ENCODE peak calls at places on chromosome 16, in eight cellular contexts. J, N, U, L, I, R, G and M are unnamed samples.

GRCh38 chr16:13307255-13307654 is 405.9 kb downstream of the SHISA9 start:
- DNase-seq in J (no peak), N (no peak), U (peak; percentile 96), L (no peak), I (no peak), R (no peak), G (no peak), M (no peak)

GRCh38 chr16:49350265-49351103 is 23.1 kb upstream of the C16orf78 start:
- DNase-seq in J (no peak), N (peak; percentile 62), U (peak; percentile 41), L (peak; percentile 22), I (peak; percentile 71), R (no peak), G (peak; percentile 42), M (no peak)

GRCh38 chr16:17606460-17606859 is 135.7 kb upstream of the XYLT1 start:
- DNase-seq in J (no peak), N (no peak), U (no peak), L (no peak), I (no peak), R (no peak), G (no peak), M (no peak)

GRCh38 chr16:83040174-83040573 is 413.4 kb downstream of the CDH13 start:
- DNase-seq in J (no peak), N (no peak), U (peak; percentile 91), L (no peak), I (no peak), R (no peak), G (no peak), M (no peak)

GRCh38 chr16:54526916-54527315 is 240.3 kb upstream of the IRX3 start:
- DNase-seq in J (no peak), N (no peak), U (peak; percentile 78), L (no peak), I (no peak), R (no peak), G (no peak), M (no peak)

GRCh38 chr16:31459722-31460581 is 651 bp downstream of the ARMC5 start:
- DNase-seq in J (peak; percentile 100), N (peak; percentile 99), U (peak; percentile 96), L (peak; percentile 99), I (peak; percentile 100), R (peak; percentile 100), G (peak; percentile 100), M (peak; percentile 98)

GRCh38 chr16:83803811-83804210 is 4.0 kb upstream of the HSBP1 start:
- DNase-seq in J (no peak), N (no peak), U (no peak), L (no peak), I (no peak), R (no peak), G (no peak), M (no peak)

GRCh38 chr16:19431636-19432340 is 14.1 kb downstream of the TMC5 start:
- DNase-seq in J (no peak), N (no peak), U (no peak), L (no peak), I (no peak), R (peak; percentile 52), G (no peak), M (no peak)

GRCh38 chr16:8623634-8624033 is 2.1 kb downstream of the METTL22 start:
- DNase-seq in J (no peak), N (no peak), U (peak; percentile 11), L (no peak), I (no peak), R (no peak), G (no peak), M (no peak)

GRCh38 chr16:85215478-85216120 is 103.3 kb upstream of the CIBAR2 start:
- DNase-seq in J (no peak), N (no peak), U (no peak), L (no peak), I (no peak), R (no peak), G (no peak), M (no peak)

GRCh38 chr16:67926181-67926742 is 5.4 kb downstream of the CTRL start:
- DNase-seq in J (no peak), N (peak; percentile 45), U (no peak), L (no peak), I (no peak), R (peak; percentile 70), G (no peak), M (no peak)

GRCh38 chr16:86635181-86635580 is 56.8 kb downstream of the FOXL1 start:
- DNase-seq in J (no peak), N (no peak), U (peak; percentile 46), L (no peak), I (no peak), R (no peak), G (no peak), M (no peak)